ENCODE peak calls at places on chromosomes 2 and 18, in seven cellular contexts. M is IMR-90, O is neural progenitor cell, P is PC-9, H is heart right ventricle, W is right lobe of liver, T is sigmoid colon. Q is an unnamed sample.

GRCh38 chr2:230908595-230909191 is 16.3 kb downstream of the GPR55 start:
- DNase-seq in M (peak; percentile 93), O (no peak), P (peak; percentile 68), H (no peak), W (peak; percentile 26), T (peak; percentile 56), Q (peak; percentile 51)

GRCh38 chr2:8662239-8662879 is 19.5 kb upstream of the ID2 start:
- DNase-seq in M (peak; percentile 90), O (no peak), P (peak; percentile 50), H (no peak), W (no peak), T (no peak), Q (peak; percentile 61)

GRCh38 chr2:145623136-145623535 is 1103.2 kb upstream of the ZEB2 start:
- DNase-seq in M (peak; percentile 72), O (no peak), P (peak; percentile 71), H (no peak), W (no peak), T (no peak), Q (no peak)

GRCh38 chr2:118371500-118371899 is 283.2 kb downstream of the INSIG2 start:
- DNase-seq in M (peak; percentile 18), O (peak; percentile 84), P (no peak), H (no peak), W (no peak), T (no peak), Q (no peak)

GRCh38 chr2:101120124-101120996 is 30.8 kb downstream of the TBC1D8 start:
- DNase-seq in M (peak; percentile 29), O (no peak), P (peak; percentile 98), H (peak; percentile 57), W (peak; percentile 91), T (peak; percentile 84), Q (peak; percentile 41)

GRCh38 chr18:28112056-28112470 is 64.9 kb downstream of the CDH2 start:
- DNase-seq in M (peak; percentile 89), O (no peak), P (no peak), H (no peak), W (no peak), T (no peak), Q (peak; percentile 53)

GRCh38 chr2:205701509-205701908 is 19.2 kb downstream of the NRP2 start:
- DNase-seq in M (peak; percentile 80), O (no peak), P (peak; percentile 60), H (no peak), W (no peak), T (no peak), Q (no peak)

GRCh38 chr2:129777146-129777545 is 202.3 kb upstream of the RAB6C start:
- DNase-seq in M (no peak), O (no peak), P (no peak), H (no peak), W (no peak), T (no peak), Q (no peak)

GRCh38 chr18:2797951-2798350 is 48.9 kb upstream of the EMILIN2 start:
- DNase-seq in M (no peak), O (no peak), P (no peak), H (no peak), W (no peak), T (no peak), Q (no peak)
- H3K36me3 ChIP-seq in M (peaks cover 24% of the 10 kb centered on the region), O (peaks cover 22% of the 10 kb centered on the region), P (peaks cover 27% of the 10 kb centered on the region), H (peaks cover 88% of the 10 kb centered on the region), W (no peaks in the 10 kb centered on the region), T (peaks cover 7% of the 10 kb centered on the region), Q (peaks cover 2% of the 10 kb centered on the region)

GRCh38 chr2:10042301-10043161 is 819 bp upstream of the KLF11 start:
- DNase-seq in M (peak; percentile 47), O (peak; percentile 81), P (peak; percentile 47), H (peak; percentile 88), W (peak; percentile 88), T (peak; percentile 96), Q (no peak)
- TF ChIP-seq CTCF in M (peak; percentile 13), O (peak; percentile 19), P (no peak), H (peak; percentile 15), W (peak; percentile 4), T (no peak), Q (no peak)

DNA sequence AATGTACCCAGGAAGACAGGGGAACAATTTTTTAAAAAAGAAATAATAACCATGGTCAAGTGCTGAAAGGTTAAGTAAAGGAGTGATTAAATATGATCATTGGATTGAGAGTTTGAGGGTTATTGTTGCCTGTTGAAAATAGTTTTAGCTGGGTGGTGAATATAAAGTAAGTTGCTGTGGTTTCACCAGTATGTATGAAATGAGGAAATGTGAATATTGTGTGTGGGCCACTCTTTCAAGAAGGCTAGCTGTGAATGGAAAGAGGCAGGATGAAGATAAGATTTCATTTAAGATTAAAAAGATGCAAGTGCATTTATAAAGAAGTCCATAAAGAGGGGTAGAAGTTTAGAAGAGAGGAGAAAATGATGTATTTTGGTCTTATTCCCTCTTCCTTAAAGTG is 53.8 kb downstream of the GULP1 start:
- DNase-seq in M (peak; percentile 27), O (no peak), P (no peak), H (no peak), W (no peak), T (no peak), Q (no peak)
- H3K4me3 ChIP-seq in M (no peak overlapping the region), O (no peak overlapping the region), P (no peak overlapping the region), H (no peak overlapping the region), W (no peak overlapping the region), T (no peak overlapping the region), Q (no peak overlapping the region)

GRCh38 chr2:172561270-172561669 is 5.4 kb downstream of the PDK1 start:
- DNase-seq in M (peak; percentile 33), O (no peak), P (no peak), H (no peak), W (no peak), T (no peak), Q (no peak)

GRCh38 chr2:172558372-172558771 is 2.5 kb downstream of the PDK1 start:
- DNase-seq in M (no peak), O (no peak), P (no peak), H (no peak), W (no peak), T (no peak), Q (no peak)

GRCh38 chr2:172562298-172562697 is 6.4 kb downstream of the PDK1 start:
- DNase-seq in M (no peak), O (no peak), P (no peak), H (no peak), W (no peak), T (no peak), Q (no peak)

GRCh38 chr2:172564376-172564775 is 8.5 kb downstream of the PDK1 start:
- DNase-seq in M (no peak), O (no peak), P (no peak), H (no peak), W (no peak), T (no peak), Q (no peak)

DNA sequence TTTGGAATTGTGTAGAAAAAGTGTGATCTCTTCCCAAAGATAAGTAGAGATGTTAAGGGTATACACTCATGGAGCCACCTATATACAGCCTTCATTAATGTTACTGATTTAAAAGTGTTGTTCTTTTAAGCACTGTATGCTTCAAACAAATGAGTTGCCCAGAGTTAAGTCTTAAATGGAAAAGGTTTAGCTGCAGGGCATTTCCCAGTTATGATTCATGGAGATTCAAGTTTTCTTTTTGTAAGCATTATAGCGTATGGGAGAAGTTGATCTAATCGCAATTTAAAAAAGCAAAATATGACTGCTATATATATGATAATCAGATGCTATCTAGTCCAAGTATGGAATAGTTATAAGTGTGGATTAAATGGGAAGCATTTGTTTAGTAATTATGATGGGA is 4.8 kb downstream of the PDK1 start:
- DNase-seq in M (peak; percentile 59), O (no peak), P (no peak), H (no peak), W (no peak), T (no peak), Q (no peak)
- H3K36me3 ChIP-seq in M (peaks cover 14% of the 10 kb centered on the region), O (peaks cover 27% of the 10 kb centered on the region), P (peaks cover 41% of the 10 kb centered on the region), H (peaks cover 40% of the 10 kb centered on the region), W (no peaks in the 10 kb centered on the region), T (no peaks in the 10 kb centered on the region), Q (peaks cover 3% of the 10 kb centered on the region)

GRCh38 chr2:171347158-171347557 is 86.6 kb downstream of the METTL8 start:
- DNase-seq in M (peak; percentile 19), O (no peak), P (no peak), H (no peak), W (no peak), T (no peak), Q (peak; percentile 4)
- TF ChIP-seq CTCF in M (peak; percentile 10), O (no peak), P (no peak), H (peak; percentile 40), W (no peak), T (no peak), Q (no peak)

GRCh38 chr2:19863303-19864041 is 38.3 kb downstream of the TTC32 start:
- DNase-seq in M (peak; percentile 45), O (peak; percentile 89), P (no peak), H (peak; percentile 76), W (peak; percentile 87), T (peak; percentile 82), Q (no peak)
- H3K4me3 ChIP-seq in M (no peak overlapping the region), O (peak overlapping the region; percentile 37), P (no peak overlapping the region), H (peak overlapping the region; percentile 23), W (peak overlapping the region; percentile 39), T (no peak overlapping the region), Q (no peak overlapping the region)